ENCODE peak calls at places on chromosomes 12 and 14, in six cellular contexts. Z is amniotic stem cell; D is PC-9; C is stimulated activated CD8-positive, alpha-beta memory T cell treated with anti-CD3 and anti-CD28 coated beads, Interleukin-2, amount 100 ng/mL, for 1 hour; G is NCI-H1105; F is WTC11. E is an unnamed sample.

GRCh38 chr14:29741909-29742401 is 185.7 kb downstream of the PRKD1 start:
- DNase-seq in Z (no peak), C (no peak), F (no peak), D (no peak), G (no peak), E (no peak)

GRCh38 chr12:27969011-27969900 is 3.3 kb downstream of the PTHLH start:
- DNase-seq in Z (no peak), F (peak), G (peak), D (peak), C (no peak), E (no peak)

GRCh38 chr12:48956279-48957140 is 777 bp downstream of the ARF3 start:
- DNase-seq in C (no peak), G (peak), F (peak), D (peak), Z (peak), E (peak)

GRCh38 chr14:76837524-76837923 is 11.3 kb downstream of the LRRC74A start:
- DNase-seq in D (no peak), C (no peak), G (no peak), F (no peak), Z (no peak), E (no peak)

GRCh38 chr12:117664169-117664568 is 302.7 kb upstream of the NOS1 start:
- DNase-seq in D (no peak), C (no peak), F (no peak), Z (no peak), G (no peak), E (no peak)

GRCh38 chr12:67434653-67435375 is 165.7 kb downstream of the CAND1 start:
- DNase-seq in D (no peak), Z (peak), G (no peak), F (no peak), C (no peak), E (peak)

GRCh38 chr14:71242237-71242748 is 335.0 kb downstream of the PCNX1 start:
- DNase-seq in D (no peak), C (no peak), G (no peak), F (no peak), Z (peak), E (no peak)

GRCh38 chr14:91399868-91400640 is 17.6 kb downstream of the CCDC88C start:
- DNase-seq in Z (no peak), D (no peak), G (no peak), C (no peak), F (no peak), E (no peak)

GRCh38 chr12:89084751-89085150 is 267.6 kb downstream of the DUSP6 start:
- DNase-seq in G (no peak), C (no peak), Z (no peak), D (no peak), F (no peak), E (no peak)

GRCh38 chr14:20866963-20867362 is 24.2 kb upstream of the RNASE3 start:
- DNase-seq in F (peak), C (no peak), Z (no peak), D (no peak), G (no peak), E (no peak)

GRCh38 chr12:108495823-108496579 is 19.1 kb upstream of the FICD start:
- DNase-seq in G (no peak), C (no peak), D (no peak), Z (no peak), F (no peak), E (no peak)

GRCh38 chr12:64912501-64912900 is 88.1 kb downstream of the TBC1D30 start:
- DNase-seq in G (no peak), C (no peak), D (no peak), F (no peak), Z (no peak), E (no peak)

GRCh38 chr12:27644446-27644845 is 51.8 kb upstream of the REP15 start:
- DNase-seq in F (no peak), G (no peak), C (no peak), D (no peak), Z (no peak), E (no peak)

GRCh38 chr12:52865090-52865944 is 16.5 kb upstream of the KRT78 start:
- DNase-seq in G (peak), D (peak), C (no peak), F (peak), Z (peak), E (peak)

GRCh38 chr12:111327474-111327873 is 41.4 kb downstream of the PHETA1 start:
- DNase-seq in G (no peak), D (no peak), F (no peak), Z (no peak), C (no peak), E (no peak)

E was measured in trophoblast cell.